ENCODE peak calls at places on chromosomes 6 and 20, in ten cellular contexts. One of them, this sample, is unnamed.

GRCh38 chr20:35006009-35006408 is 50.3 kb downstream of the MYH7B start:
- DNase-seq in endothelial cell of umbilical vein: no peak
- DNase-seq in prostate gland: no peak
- DNase-seq in coronary artery: no peak
- DNase-seq in lower lobe of right lung: peak
- DNase-seq in IMR-90: no peak
- DNase-seq in tibial artery: peak
- DNase-seq in fibroblast of lung: no peak
- DNase-seq in ovary: peak
- DNase-seq in AG04450: no peak
- DNase-seq in this sample: no peak

GRCh38 chr20:38759135-38759534 is 10.9 kb downstream of the ACTR5 start:
- DNase-seq in IMR-90: no peak
- DNase-seq in AG04450: no peak
- DNase-seq in endothelial cell of umbilical vein: no peak
- DNase-seq in prostate gland: no peak
- DNase-seq in fibroblast of lung: no peak
- DNase-seq in lower lobe of right lung: no peak
- DNase-seq in ovary: no peak
- DNase-seq in coronary artery: no peak
- DNase-seq in tibial artery: no peak
- DNase-seq in this sample: no peak

GRCh38 chr6:110449545-110449903 is 26.9 kb downstream of the SLC22A16 start:
- DNase-seq in ovary: no peak
- DNase-seq in AG04450: no peak
- DNase-seq in endothelial cell of umbilical vein: no peak
- DNase-seq in IMR-90: no peak
- DNase-seq in coronary artery: no peak
- DNase-seq in prostate gland: no peak
- DNase-seq in lower lobe of right lung: no peak
- DNase-seq in fibroblast of lung: no peak
- DNase-seq in tibial artery: no peak
- DNase-seq in this sample: no peak

GRCh38 chr20:5127204-5127858 is 523 bp downstream of the CDS2 start:
- DNase-seq in coronary artery: peak
- DNase-seq in AG04450: no peak
- DNase-seq in tibial artery: peak
- DNase-seq in prostate gland: peak
- DNase-seq in lower lobe of right lung: peak
- DNase-seq in ovary: peak
- DNase-seq in endothelial cell of umbilical vein: peak
- DNase-seq in IMR-90: peak
- DNase-seq in fibroblast of lung: peak
- DNase-seq in this sample: no peak

GRCh38 chr20:19757487-19757972 is 528 bp upstream of the RIN2 start:
- DNase-seq in fibroblast of lung: peak
- DNase-seq in AG04450: peak
- DNase-seq in tibial artery: peak
- DNase-seq in endothelial cell of umbilical vein: peak
- DNase-seq in ovary: peak
- DNase-seq in prostate gland: peak
- DNase-seq in lower lobe of right lung: peak
- DNase-seq in IMR-90: peak
- DNase-seq in coronary artery: peak
- DNase-seq in this sample: peak

GRCh38 chr6:158050107-158050735 is 68.6 kb downstream of the SYNJ2 start:
- DNase-seq in prostate gland: no peak
- DNase-seq in ovary: no peak
- DNase-seq in fibroblast of lung: no peak
- DNase-seq in IMR-90: no peak
- DNase-seq in coronary artery: no peak
- DNase-seq in lower lobe of right lung: no peak
- DNase-seq in tibial artery: no peak
- DNase-seq in endothelial cell of umbilical vein: no peak
- DNase-seq in AG04450: no peak
- DNase-seq in this sample: no peak

GRCh38 chr6:91097316-91097878 is 510.5 kb upstream of the MAP3K7 start:
- DNase-seq in ovary: peak
- DNase-seq in IMR-90: no peak
- DNase-seq in AG04450: no peak
- DNase-seq in tibial artery: no peak
- DNase-seq in prostate gland: no peak
- DNase-seq in fibroblast of lung: peak
- DNase-seq in coronary artery: no peak
- DNase-seq in endothelial cell of umbilical vein: no peak
- DNase-seq in lower lobe of right lung: no peak
- DNase-seq in this sample: no peak

GRCh38 chr6:89921691-89922090 is 27.4 kb downstream of the GJA10 start:
- DNase-seq in AG04450: no peak
- DNase-seq in fibroblast of lung: no peak
- DNase-seq in tibial artery: no peak
- DNase-seq in prostate gland: no peak
- DNase-seq in endothelial cell of umbilical vein: no peak
- DNase-seq in ovary: no peak
- DNase-seq in coronary artery: no peak
- DNase-seq in lower lobe of right lung: no peak
- DNase-seq in IMR-90: no peak
- DNase-seq in this sample: no peak

GRCh38 chr20:50089140-50089786 is 23.7 kb downstream of the UBE2V1 start:
- DNase-seq in tibial artery: no peak
- DNase-seq in coronary artery: no peak
- DNase-seq in fibroblast of lung: no peak
- DNase-seq in IMR-90: no peak
- DNase-seq in AG04450: no peak
- DNase-seq in endothelial cell of umbilical vein: no peak
- DNase-seq in prostate gland: no peak
- DNase-seq in ovary: no peak
- DNase-seq in lower lobe of right lung: no peak
- DNase-seq in this sample: no peak
- TF ChIP-seq CTCF in tibial artery: no peak
- TF ChIP-seq CTCF in coronary artery: no peak
- TF ChIP-seq CTCF in fibroblast of lung: no peak
- TF ChIP-seq CTCF in IMR-90: no peak
- TF ChIP-seq CTCF in AG04450: no peak
- TF ChIP-seq CTCF in endothelial cell of umbilical vein: no peak
- TF ChIP-seq CTCF in prostate gland: no peak
- TF ChIP-seq CTCF in ovary: no peak
- TF ChIP-seq CTCF in lower lobe of right lung: no peak
- TF ChIP-seq CTCF in this sample: no peak

GRCh38 chr6:42911171-42912021 is 4.5 kb upstream of the PTCRA start:
- DNase-seq in coronary artery: no peak
- DNase-seq in lower lobe of right lung: no peak
- DNase-seq in endothelial cell of umbilical vein: no peak
- DNase-seq in IMR-90: no peak
- DNase-seq in ovary: no peak
- DNase-seq in tibial artery: no peak
- DNase-seq in AG04450: no peak
- DNase-seq in prostate gland: no peak
- DNase-seq in fibroblast of lung: no peak
- DNase-seq in this sample: no peak
- H3K4me3 ChIP-seq in coronary artery: peak
- H3K4me3 ChIP-seq in lower lobe of right lung: peak
- H3K4me3 ChIP-seq in endothelial cell of umbilical vein: no peak
- H3K4me3 ChIP-seq in IMR-90: no peak
- H3K4me3 ChIP-seq in ovary: peak
- H3K4me3 ChIP-seq in tibial artery: peak
- H3K4me3 ChIP-seq in AG04450: peak
- H3K4me3 ChIP-seq in prostate gland: peak
- H3K4me3 ChIP-seq in fibroblast of lung: no peak
- H3K4me3 ChIP-seq in this sample: peak

DNA sequence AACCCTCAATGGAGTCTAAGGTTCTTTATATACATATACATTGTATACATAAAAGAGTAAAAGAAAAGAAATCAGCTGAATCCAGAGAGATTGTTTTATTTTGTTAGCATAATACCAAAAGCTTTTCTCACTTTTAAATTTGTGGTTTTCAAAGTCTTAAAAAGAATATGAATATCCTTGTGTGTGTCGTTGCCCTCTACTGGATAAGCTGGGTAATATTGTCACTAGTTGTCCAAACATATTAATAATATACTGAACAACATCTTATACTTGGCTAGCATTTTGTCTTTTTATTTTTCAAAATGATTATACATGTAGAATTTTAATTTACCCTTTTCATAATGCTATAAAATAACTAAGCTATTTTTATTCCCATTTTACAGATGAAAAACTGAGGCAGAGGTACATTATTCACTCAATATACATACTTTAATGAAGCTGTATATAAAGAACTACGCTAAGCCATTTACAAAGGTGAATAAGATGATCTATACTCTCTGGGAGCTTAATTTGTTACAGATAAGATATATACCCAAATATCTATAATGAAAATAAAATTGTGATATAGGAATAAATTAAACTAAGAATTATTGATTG is 531.7 kb downstream of the TFAP2B start:
- DNase-seq in fibroblast of lung: no peak
- DNase-seq in prostate gland: no peak
- DNase-seq in coronary artery: no peak
- DNase-seq in endothelial cell of umbilical vein: no peak
- DNase-seq in lower lobe of right lung: no peak
- DNase-seq in AG04450: no peak
- DNase-seq in tibial artery: no peak
- DNase-seq in ovary: no peak
- DNase-seq in IMR-90: no peak
- DNase-seq in this sample: no peak
- TF ChIP-seq CTCF in fibroblast of lung: no peak
- TF ChIP-seq CTCF in prostate gland: no peak
- TF ChIP-seq CTCF in coronary artery: no peak
- TF ChIP-seq CTCF in endothelial cell of umbilical vein: no peak
- TF ChIP-seq CTCF in lower lobe of right lung: peak
- TF ChIP-seq CTCF in AG04450: no peak
- TF ChIP-seq CTCF in tibial artery: no peak
- TF ChIP-seq CTCF in ovary: no peak
- TF ChIP-seq CTCF in IMR-90: peak
- TF ChIP-seq CTCF in this sample: peak

DNA sequence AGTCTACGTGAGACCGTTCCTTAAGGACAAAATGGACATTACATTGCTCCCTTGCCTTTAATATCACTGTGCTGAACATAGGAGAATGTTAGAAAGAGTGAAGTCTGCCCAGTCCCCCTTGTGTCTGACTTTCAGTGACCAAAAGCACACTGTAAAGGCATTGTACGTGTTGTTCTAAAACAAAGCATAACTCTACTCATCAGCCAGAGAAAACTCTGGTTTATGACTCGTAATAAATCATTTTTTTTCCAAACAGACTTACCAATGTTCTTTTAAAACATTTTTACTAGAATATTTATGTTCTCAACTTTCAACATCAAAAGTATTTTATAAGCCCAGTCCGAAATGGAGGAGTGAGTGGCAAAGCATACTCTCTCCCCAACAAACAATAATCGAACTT is 262.5 kb downstream of the GJA1 start:
- DNase-seq in endothelial cell of umbilical vein: no peak
- DNase-seq in ovary: no peak
- DNase-seq in tibial artery: no peak
- DNase-seq in lower lobe of right lung: no peak
- DNase-seq in coronary artery: no peak
- DNase-seq in IMR-90: peak
- DNase-seq in prostate gland: no peak
- DNase-seq in AG04450: no peak
- DNase-seq in fibroblast of lung: no peak
- DNase-seq in this sample: no peak
- H3K4me3 ChIP-seq in endothelial cell of umbilical vein: no peak
- H3K4me3 ChIP-seq in ovary: no peak
- H3K4me3 ChIP-seq in tibial artery: no peak
- H3K4me3 ChIP-seq in lower lobe of right lung: no peak
- H3K4me3 ChIP-seq in coronary artery: no peak
- H3K4me3 ChIP-seq in IMR-90: no peak
- H3K4me3 ChIP-seq in prostate gland: no peak
- H3K4me3 ChIP-seq in AG04450: no peak
- H3K4me3 ChIP-seq in fibroblast of lung: no peak
- H3K4me3 ChIP-seq in this sample: no peak

DNA sequence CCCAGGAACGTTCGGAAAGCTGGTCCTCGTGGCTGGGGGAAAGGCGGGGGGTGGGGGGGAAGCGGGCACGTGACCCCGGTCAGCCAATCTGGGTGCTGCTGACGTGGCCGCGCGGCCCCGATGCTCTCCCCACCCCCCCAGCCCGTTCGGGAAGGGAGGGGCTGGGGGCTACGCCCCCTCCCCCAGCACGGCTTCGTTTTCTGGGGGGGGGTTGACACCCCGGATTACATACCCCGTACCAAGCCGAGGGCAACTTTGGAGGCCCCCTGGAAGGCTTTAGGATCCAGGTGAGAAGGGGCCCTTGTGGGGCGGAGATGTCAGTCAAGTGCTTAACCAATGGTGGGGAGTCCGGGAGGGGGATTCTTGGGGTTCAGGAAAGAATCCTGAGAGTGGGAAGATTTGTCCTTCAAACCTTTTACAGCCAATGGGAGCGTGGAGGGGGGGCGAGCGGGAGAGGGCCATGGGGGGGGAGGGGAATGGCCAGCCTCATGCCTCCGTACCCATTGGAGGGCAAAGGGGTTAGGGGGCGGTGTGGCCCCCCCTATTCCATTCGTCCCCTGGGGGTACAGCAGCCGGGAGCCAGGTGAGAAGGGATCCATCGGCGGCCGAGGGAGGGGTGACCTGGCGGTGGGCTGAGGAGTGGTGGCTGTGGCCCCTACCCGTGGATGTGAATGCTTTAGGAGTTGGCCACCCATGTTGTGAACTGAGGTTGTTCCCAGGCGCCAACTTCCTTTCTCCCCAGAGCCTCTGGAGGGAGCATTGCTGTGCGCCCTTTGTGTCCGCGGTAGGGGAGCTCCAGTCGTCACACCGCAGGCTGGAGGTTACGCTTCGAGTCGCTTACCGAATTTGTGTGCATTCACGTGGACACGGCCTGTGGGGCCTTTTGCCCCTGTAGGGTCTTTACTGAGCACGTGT is 633 bp downstream of the BRD2 start:
- DNase-seq in ovary: peak
- DNase-seq in tibial artery: peak
- DNase-seq in endothelial cell of umbilical vein: peak
- DNase-seq in prostate gland: peak
- DNase-seq in lower lobe of right lung: peak
- DNase-seq in fibroblast of lung: peak
- DNase-seq in IMR-90: peak
- DNase-seq in AG04450: peak
- DNase-seq in coronary artery: peak
- DNase-seq in this sample: peak
- TF ChIP-seq CTCF in ovary: no peak
- TF ChIP-seq CTCF in tibial artery: no peak
- TF ChIP-seq CTCF in endothelial cell of umbilical vein: no peak
- TF ChIP-seq CTCF in prostate gland: no peak
- TF ChIP-seq CTCF in lower lobe of right lung: no peak
- TF ChIP-seq CTCF in fibroblast of lung: peak
- TF ChIP-seq CTCF in IMR-90: peak
- TF ChIP-seq CTCF in AG04450: peak
- TF ChIP-seq CTCF in coronary artery: no peak
- TF ChIP-seq CTCF in this sample: peak

GRCh38 chr6:26268659-26269402 is 96.2 kb upstream of the BTN3A2 start:
- DNase-seq in lower lobe of right lung: no peak
- DNase-seq in fibroblast of lung: peak
- DNase-seq in IMR-90: peak
- DNase-seq in AG04450: no peak
- DNase-seq in prostate gland: no peak
- DNase-seq in tibial artery: no peak
- DNase-seq in coronary artery: no peak
- DNase-seq in endothelial cell of umbilical vein: no peak
- DNase-seq in ovary: no peak
- DNase-seq in this sample: no peak
- H3K4me3 ChIP-seq in lower lobe of right lung: no peak
- H3K4me3 ChIP-seq in fibroblast of lung: no peak
- H3K4me3 ChIP-seq in IMR-90: no peak
- H3K4me3 ChIP-seq in AG04450: no peak
- H3K4me3 ChIP-seq in prostate gland: no peak
- H3K4me3 ChIP-seq in tibial artery: no peak
- H3K4me3 ChIP-seq in coronary artery: no peak
- H3K4me3 ChIP-seq in endothelial cell of umbilical vein: no peak
- H3K4me3 ChIP-seq in ovary: no peak
- H3K4me3 ChIP-seq in this sample: no peak